ENCODE peak calls at places on chromosome 18, in four cellular contexts. G is progenitor cell of endocrine pancreas, P is MCF 10A, U is AG04450. S is an unnamed sample.

GRCh38 chr18:30245756-30246515 is 796.6 kb downstream of the DSC3 start:
- DNase-seq in G (no peak), U (no peak), P (no peak), S (no peak)

GRCh38 chr18:9757851-9758587 is 49.9 kb downstream of the RAB31 start:
- DNase-seq in U (no peak), G (no peak), P (peak), S (no peak)

GRCh38 chr18:31102020-31102684 is at the start of gene DSC2:
- DNase-seq in U (no peak), G (peak), P (peak), S (no peak)

GRCh38 chr18:5546660-5547059 is 2.9 kb upstream of the EPB41L3 start:
- DNase-seq in P (peak), G (no peak), U (peak), S (peak)

GRCh38 chr18:13280066-13280795 is 61.7 kb downstream of the LDLRAD4 start:
- DNase-seq in P (no peak), G (no peak), U (no peak), S (no peak)

GRCh38 chr18:39994521-39994920 is 1960.5 kb upstream of the PIK3C3 start:
- DNase-seq in P (peak), G (no peak), U (no peak), S (no peak)

GRCh38 chr18:27599202-27599829 is 414.2 kb upstream of the CHST9 start:
- DNase-seq in U (no peak), G (peak), P (peak), S (no peak)

GRCh38 chr18:26992920-26993319 is 127.4 kb upstream of the AQP4 start:
- DNase-seq in P (no peak), G (no peak), U (no peak), S (no peak)

GRCh38 chr18:55337908-55338521 is 250.0 kb downstream of the TCF4 start:
- DNase-seq in U (no peak), G (no peak), P (no peak), S (no peak)

GRCh38 chr18:78557371-78557770 is 422.2 kb upstream of the SALL3 start:
- DNase-seq in P (no peak), U (no peak), G (no peak), S (no peak)

GRCh38 chr18:29188760-29189159 is 1011.8 kb upstream of the CDH2 start:
- DNase-seq in P (peak), G (no peak), U (no peak), S (no peak)

GRCh38 chr18:40152859-40153258 is 1802.2 kb upstream of the PIK3C3 start:
- DNase-seq in P (peak), G (no peak), U (no peak), S (no peak)

GRCh38 chr18:75531212-75531850 is 103.8 kb upstream of the SMIM21 start:
- DNase-seq in G (no peak), U (no peak), P (no peak), S (no peak)

GRCh38 chr18:43034683-43035500 is 80.6 kb downstream of the RIT2 start:
- DNase-seq in P (no peak), G (no peak), U (no peak), S (no peak)

GRCh38 chr18:62944454-62944853 is 229.1 kb downstream of the PHLPP1 start:
- DNase-seq in G (no peak), U (no peak), P (no peak), S (no peak)

GRCh38 chr18:68803371-68803770 is 5.5 kb downstream of the CCDC102B start:
- DNase-seq in U (peak), P (peak), G (no peak), S (peak)

GRCh38 chr18:3248670-3249359 is 1.2 kb downstream of the MYL12A start:
- DNase-seq in U (no peak), P (peak), G (no peak), S (no peak)

GRCh38 chr18:27991391-27991790 is 185.5 kb downstream of the CDH2 start:
- DNase-seq in G (no peak), U (no peak), P (no peak), S (no peak)

GRCh38 chr18:41933778-41934177 is 21.3 kb upstream of the PIK3C3 start:
- DNase-seq in P (no peak), U (no peak), G (no peak), S (no peak)

GRCh38 chr18:43420950-43421349 is 143.7 kb upstream of the SYT4 start:
- DNase-seq in P (peak), G (no peak), U (no peak), S (no peak)

GRCh38 chr18:44957440-44957839 is 276.8 kb downstream of the SETBP1 start:
- DNase-seq in G (no peak), P (no peak), U (no peak), S (no peak)

GRCh38 chr18:78632111-78632541 is 347.5 kb upstream of the SALL3 start:
- DNase-seq in U (no peak), G (no peak), P (peak), S (no peak)

GRCh38 chr18:71075147-71075546 is 786.3 kb downstream of the SOCS6 start:
- DNase-seq in G (no peak), U (no peak), P (no peak), S (no peak)

GRCh38 chr18:55559735-55560134 is 28.3 kb downstream of the TCF4 start:
- DNase-seq in U (no peak), G (no peak), P (no peak), S (no peak)

GRCh38 chr18:76476665-76477561 is 18.1 kb downstream of the ZNF516 start:
- DNase-seq in P (peak), U (peak), G (no peak), S (peak)

GRCh38 chr18:53689886-53690285 is 534.6 kb downstream of the MBD2 start:
- DNase-seq in G (no peak), U (no peak), P (no peak), S (no peak)

GRCh38 chr18:55510809-55511208 is 77.2 kb downstream of the TCF4 start:
- DNase-seq in U (peak), P (no peak), G (no peak), S (no peak)

GRCh38 chr18:13260114-13260926 is 41.8 kb downstream of the LDLRAD4 start:
- DNase-seq in P (no peak), U (no peak), G (no peak), S (no peak)

GRCh38 chr18:25962176-25962575 is 128.2 kb downstream of the SS18 start:
- DNase-seq in G (no peak), U (no peak), P (no peak), S (no peak)

GRCh38 chr18:44149706-44150105 is 531.0 kb upstream of the SETBP1 start:
- DNase-seq in P (peak), G (no peak), U (peak), S (no peak)

GRCh38 chr18:32730620-32731021 is 42.2 kb downstream of the KLHL14 start:
- DNase-seq in G (no peak), U (no peak), P (peak), S (no peak)

GRCh38 chr18:62925031-62925688 is 209.8 kb downstream of the PHLPP1 start:
- DNase-seq in U (no peak), P (no peak), G (no peak), S (no peak)

GRCh38 chr18:79337620-79338019 is 58.1 kb upstream of the NFATC1 start:
- DNase-seq in U (no peak), G (no peak), P (no peak), S (no peak)

GRCh38 chr18:46067431-46068007 is 4.5 kb downstream of the PSTPIP2 start:
- DNase-seq in G (no peak), P (peak), U (no peak), S (no peak)

GRCh38 chr18:79574938-79575525 is 104.6 kb upstream of the CTDP1 start:
- DNase-seq in P (no peak), G (no peak), U (no peak), S (no peak)

GRCh38 chr18:14974088-14974487 is 226.1 kb downstream of the ANKRD30B start:
- DNase-seq in P (peak), U (no peak), G (no peak), S (no peak)

GRCh38 chr18:60667016-60667415 is 294.4 kb upstream of the MC4R start:
- DNase-seq in P (no peak), U (no peak), G (no peak), S (no peak)

GRCh38 chr18:60663060-60663989 is 290.8 kb upstream of the MC4R start:
- DNase-seq in G (no peak), P (no peak), U (no peak), S (no peak)

GRCh38 chr18:60671022-60671421 is 298.4 kb upstream of the MC4R start:
- DNase-seq in G (no peak), P (no peak), U (no peak), S (no peak)

GRCh38 chr18:60664736-60665135 is 292.2 kb upstream of the MC4R start:
- DNase-seq in U (no peak), G (no peak), P (no peak), S (no peak)

GRCh38 chr18:60668583-60668982 is 296.0 kb upstream of the MC4R start:
- DNase-seq in P (no peak), U (no peak), G (no peak), S (no peak)
- TF ChIP-seq CTCF in P (peak), U (no peak), G (no peak), S (no peak)

GRCh38 chr18:24514439-24514838 is 54.0 kb downstream of the HRH4 start:
- DNase-seq in P (peak), U (no peak), G (no peak), S (no peak)
- TF ChIP-seq CTCF in P (peak), U (peak), G (peak), S (peak)

GRCh38 chr18:36064027-36064808 is 3.1 kb downstream of the RPRD1A start:
- DNase-seq in U (no peak), G (no peak), P (no peak), S (no peak)

GRCh38 chr18:36066001-36066400 is 1.4 kb downstream of the RPRD1A start:
- DNase-seq in G (no peak), P (peak), U (no peak), S (no peak)

GRCh38 chr18:36066731-36067117 is 635 bp downstream of the RPRD1A start:
- DNase-seq in U (no peak), P (peak), G (no peak), S (no peak)

DNA sequence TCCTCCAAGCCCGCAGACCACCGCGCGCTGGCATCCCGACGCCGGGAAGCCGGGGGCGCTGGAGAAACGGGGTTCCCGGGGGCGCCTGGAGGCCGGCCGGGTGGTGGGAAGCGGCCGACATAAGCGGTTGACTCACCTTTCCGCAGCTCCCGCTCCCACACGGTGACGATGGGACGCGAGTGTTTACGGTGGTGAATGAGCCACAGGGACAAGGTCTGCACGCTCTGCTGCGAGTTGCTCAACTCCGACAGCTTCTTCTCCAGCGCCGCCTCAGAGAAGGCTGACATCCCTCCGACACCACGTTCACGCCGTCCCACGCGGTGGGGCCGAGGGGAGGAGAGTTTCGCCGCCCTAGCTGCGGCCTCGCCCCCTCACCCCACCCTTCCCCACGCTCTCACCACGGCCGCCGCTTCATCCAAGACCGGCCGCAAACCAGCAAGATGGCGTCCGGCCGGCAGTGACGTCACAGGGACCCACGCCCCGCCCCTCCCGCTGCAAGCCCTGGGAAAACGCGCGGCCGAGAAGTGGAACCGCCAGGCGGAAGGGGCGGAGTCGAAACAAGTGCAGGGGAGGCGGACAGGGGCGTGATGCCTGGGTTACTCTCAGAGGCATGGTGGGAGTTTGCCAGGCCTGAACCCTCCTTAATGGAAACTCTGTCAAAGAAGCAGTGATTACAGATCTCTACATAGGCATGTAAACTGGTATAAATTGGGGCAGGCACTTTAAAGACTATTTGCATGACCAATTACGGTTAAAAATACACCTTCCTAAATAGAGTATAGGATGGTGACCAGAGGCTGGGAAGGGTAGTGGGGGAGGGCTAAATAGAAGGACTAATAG is at the start of gene RPRD1A:
- DNase-seq in U (peak), G (peak), P (peak), S (peak)
- TF ChIP-seq CTCF in U (no peak), G (no peak), P (no peak), S (no peak)

DNA sequence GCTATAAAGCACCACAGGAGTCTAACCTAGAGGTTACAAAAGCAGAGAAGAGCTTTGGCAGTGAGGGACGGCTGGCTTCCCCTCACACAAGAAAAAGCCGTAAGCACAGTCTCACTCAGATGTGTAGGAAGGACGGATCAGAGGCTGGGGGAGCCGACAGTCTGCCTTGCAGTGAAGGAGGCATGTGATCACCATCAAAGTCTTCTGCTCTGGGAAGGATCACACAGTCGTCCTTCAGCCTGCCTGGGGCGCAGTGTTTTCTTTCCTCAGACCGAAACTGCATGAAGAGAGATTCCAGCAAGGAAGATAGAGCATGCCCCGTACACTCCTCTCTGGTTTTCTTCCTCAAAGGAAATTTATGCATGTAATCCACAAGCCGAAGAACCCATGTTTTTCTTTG is 24.1 kb downstream of the GATA6 start:
- DNase-seq in G (no peak), P (no peak), U (no peak), S (no peak)
- TF ChIP-seq CTCF in G (no peak), P (no peak), U (no peak), S (no peak)

DNA sequence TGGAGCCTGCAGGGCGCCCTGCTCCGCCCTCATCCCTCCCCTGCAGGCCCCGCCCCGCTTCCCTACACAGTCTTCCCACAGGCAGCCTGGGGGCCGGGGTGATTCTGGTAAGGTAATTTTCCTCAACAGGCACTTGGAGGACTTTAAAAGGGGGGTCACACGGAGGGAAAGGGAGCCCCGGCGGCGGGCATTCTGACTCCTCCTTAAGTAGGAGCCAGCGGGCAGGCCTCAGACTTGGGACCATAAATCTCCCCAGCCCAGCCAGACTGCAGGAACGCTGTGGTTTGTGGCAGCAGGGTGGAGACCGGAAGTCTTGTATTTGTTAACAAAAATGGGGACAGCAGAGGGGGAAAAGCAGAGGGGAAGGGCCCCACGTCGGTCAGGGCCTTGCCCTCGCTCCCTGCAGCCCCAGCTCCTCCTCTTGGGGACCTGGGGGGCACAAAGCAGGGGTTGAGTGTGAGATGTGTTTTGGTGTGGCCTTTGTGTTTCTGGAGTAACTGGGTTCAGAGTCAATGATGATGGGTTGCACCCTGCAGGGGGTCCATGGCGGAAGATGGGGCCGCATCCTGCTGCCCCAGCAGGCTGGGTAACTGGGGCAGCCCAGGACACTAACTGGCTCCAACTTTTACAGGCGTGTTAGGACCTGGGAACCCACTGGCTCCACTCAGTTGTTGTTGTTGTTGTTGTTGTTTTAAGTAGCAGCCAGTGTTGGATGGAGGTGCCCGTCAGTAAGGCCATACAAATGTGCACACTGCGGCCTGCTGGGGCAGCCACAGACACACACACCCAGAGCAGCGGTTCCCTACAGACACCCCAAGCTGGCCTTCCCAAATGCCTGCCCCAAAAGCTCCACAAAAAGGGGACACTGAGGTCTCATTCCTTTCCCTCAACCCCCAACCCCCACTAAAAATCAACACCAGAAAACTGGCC is 27.7 kb downstream of the SMAD7 start:
- DNase-seq in P (no peak), U (no peak), G (no peak), S (peak)
- TF ChIP-seq CTCF in P (no peak), U (no peak), G (no peak), S (no peak)

GRCh38 chr18:58800582-58800981 is 64.1 kb upstream of the ZNF532 start:
- DNase-seq in U (no peak), G (no peak), P (no peak), S (no peak)
- TF ChIP-seq CTCF in U (no peak), G (no peak), P (no peak), S (no peak)

GRCh38 chr18:12236934-12237832 is 17.0 kb upstream of the CIDEA start:
- DNase-seq in G (peak), P (peak), U (no peak), S (peak)
- TF ChIP-seq CTCF in G (peak), P (peak), U (peak), S (peak)

S was measured in AG09319.